ENCODE peak calls at places on chromosomes 7 and 10, in ten cellular contexts. One of them, this sample, is unnamed.

GRCh38 chr7:102456327-102456726 is 8.3 kb downstream of the ALKBH4 start:
- DNase-seq in iPS DF 6.9: no peak
- DNase-seq in HS-27A: no peak
- DNase-seq in AG09309: no peak
- DNase-seq in NCI-H1092: no peak
- DNase-seq in right cardiac atrium: no peak
- DNase-seq in B cell: peak
- DNase-seq in lung: no peak
- DNase-seq in SW480: no peak
- DNase-seq in Kasumi-1: no peak
- DNase-seq in this sample: no peak

GRCh38 chr10:14329609-14330246 is 996 bp downstream of the FRMD4A start:
- DNase-seq in iPS DF 6.9: no peak
- DNase-seq in HS-27A: no peak
- DNase-seq in AG09309: no peak
- DNase-seq in NCI-H1092: no peak
- DNase-seq in right cardiac atrium: no peak
- DNase-seq in B cell: no peak
- DNase-seq in lung: no peak
- DNase-seq in SW480: no peak
- DNase-seq in Kasumi-1: no peak
- DNase-seq in this sample: no peak

GRCh38 chr10:119981826-119982225 is 89.3 kb downstream of the SEC23IP start:
- DNase-seq in iPS DF 6.9: no peak
- DNase-seq in HS-27A: no peak
- DNase-seq in AG09309: no peak
- DNase-seq in NCI-H1092: no peak
- DNase-seq in right cardiac atrium: no peak
- DNase-seq in B cell: no peak
- DNase-seq in lung: no peak
- DNase-seq in SW480: peak
- DNase-seq in Kasumi-1: no peak
- DNase-seq in this sample: no peak

GRCh38 chr10:100106865-100107264 is 25.2 kb upstream of the CPN1 start:
- DNase-seq in iPS DF 6.9: no peak
- DNase-seq in HS-27A: no peak
- DNase-seq in AG09309: no peak
- DNase-seq in NCI-H1092: no peak
- DNase-seq in right cardiac atrium: no peak
- DNase-seq in B cell: no peak
- DNase-seq in lung: no peak
- DNase-seq in SW480: no peak
- DNase-seq in Kasumi-1: no peak
- DNase-seq in this sample: no peak

GRCh38 chr10:121497513-121497912 is 100.7 kb downstream of the FGFR2 start:
- DNase-seq in iPS DF 6.9: no peak
- DNase-seq in HS-27A: no peak
- DNase-seq in AG09309: no peak
- DNase-seq in NCI-H1092: no peak
- DNase-seq in right cardiac atrium: no peak
- DNase-seq in B cell: no peak
- DNase-seq in lung: no peak
- DNase-seq in SW480: no peak
- DNase-seq in Kasumi-1: no peak
- DNase-seq in this sample: no peak

GRCh38 chr7:88200793-88201192 is 19.0 kb downstream of the SRI start:
- DNase-seq in iPS DF 6.9: no peak
- DNase-seq in HS-27A: no peak
- DNase-seq in AG09309: no peak
- DNase-seq in NCI-H1092: peak
- DNase-seq in right cardiac atrium: no peak
- DNase-seq in B cell: no peak
- DNase-seq in lung: no peak
- DNase-seq in SW480: no peak
- DNase-seq in Kasumi-1: no peak
- DNase-seq in this sample: no peak

GRCh38 chr10:85613391-85613790 is 753.2 kb downstream of the GRID1 start:
- DNase-seq in iPS DF 6.9: no peak
- DNase-seq in HS-27A: no peak
- DNase-seq in AG09309: no peak
- DNase-seq in NCI-H1092: no peak
- DNase-seq in right cardiac atrium: no peak
- DNase-seq in B cell: no peak
- DNase-seq in lung: no peak
- DNase-seq in SW480: no peak
- DNase-seq in Kasumi-1: no peak
- DNase-seq in this sample: no peak

GRCh38 chr7:154339169-154339568 is 287.0 kb downstream of the DPP6 start:
- DNase-seq in iPS DF 6.9: no peak
- DNase-seq in HS-27A: no peak
- DNase-seq in AG09309: no peak
- DNase-seq in NCI-H1092: no peak
- DNase-seq in right cardiac atrium: no peak
- DNase-seq in B cell: no peak
- DNase-seq in lung: no peak
- DNase-seq in SW480: no peak
- DNase-seq in Kasumi-1: no peak
- DNase-seq in this sample: no peak

GRCh38 chr7:35702541-35702940 is 7.6 kb upstream of the HERPUD2 start:
- DNase-seq in iPS DF 6.9: no peak
- DNase-seq in HS-27A: no peak
- DNase-seq in AG09309: no peak
- DNase-seq in NCI-H1092: no peak
- DNase-seq in right cardiac atrium: no peak
- DNase-seq in B cell: no peak
- DNase-seq in lung: no peak
- DNase-seq in SW480: no peak
- DNase-seq in Kasumi-1: no peak
- DNase-seq in this sample: no peak

GRCh38 chr7:47482013-47482761 is 99.7 kb downstream of the TNS3 start:
- DNase-seq in iPS DF 6.9: no peak
- DNase-seq in HS-27A: peak
- DNase-seq in AG09309: peak
- DNase-seq in NCI-H1092: no peak
- DNase-seq in right cardiac atrium: peak
- DNase-seq in B cell: no peak
- DNase-seq in lung: peak
- DNase-seq in SW480: peak
- DNase-seq in Kasumi-1: peak
- DNase-seq in this sample: peak

GRCh38 chr7:80834105-80834410 is 84.8 kb downstream of the SEMA3C start:
- DNase-seq in iPS DF 6.9: no peak
- DNase-seq in HS-27A: no peak
- DNase-seq in AG09309: no peak
- DNase-seq in NCI-H1092: no peak
- DNase-seq in right cardiac atrium: no peak
- DNase-seq in B cell: no peak
- DNase-seq in lung: no peak
- DNase-seq in SW480: no peak
- DNase-seq in Kasumi-1: no peak
- DNase-seq in this sample: no peak

GRCh38 chr7:44289341-44290249 is 35.8 kb downstream of the CAMK2B start:
- DNase-seq in iPS DF 6.9: no peak
- DNase-seq in HS-27A: no peak
- DNase-seq in AG09309: no peak
- DNase-seq in NCI-H1092: no peak
- DNase-seq in right cardiac atrium: peak
- DNase-seq in B cell: no peak
- DNase-seq in lung: no peak
- DNase-seq in SW480: no peak
- DNase-seq in Kasumi-1: no peak
- DNase-seq in this sample: no peak

GRCh38 chr7:35849158-35849831 is 48.4 kb downstream of the SEPTIN7 start:
- DNase-seq in iPS DF 6.9: no peak
- DNase-seq in HS-27A: no peak
- DNase-seq in AG09309: no peak
- DNase-seq in NCI-H1092: no peak
- DNase-seq in right cardiac atrium: no peak
- DNase-seq in B cell: no peak
- DNase-seq in lung: no peak
- DNase-seq in SW480: no peak
- DNase-seq in Kasumi-1: no peak
- DNase-seq in this sample: no peak

GRCh38 chr7:93046641-93047040 is 71.1 kb downstream of the SAMD9 start:
- DNase-seq in iPS DF 6.9: no peak
- DNase-seq in HS-27A: no peak
- DNase-seq in AG09309: no peak
- DNase-seq in NCI-H1092: no peak
- DNase-seq in right cardiac atrium: no peak
- DNase-seq in B cell: no peak
- DNase-seq in lung: no peak
- DNase-seq in SW480: peak
- DNase-seq in Kasumi-1: no peak
- DNase-seq in this sample: no peak

GRCh38 chr10:67770537-67770936 is 67.5 kb downstream of the DNAJC12 start:
- DNase-seq in iPS DF 6.9: no peak
- DNase-seq in HS-27A: no peak
- DNase-seq in AG09309: no peak
- DNase-seq in NCI-H1092: no peak
- DNase-seq in right cardiac atrium: no peak
- DNase-seq in B cell: peak
- DNase-seq in lung: no peak
- DNase-seq in SW480: no peak
- DNase-seq in Kasumi-1: no peak
- DNase-seq in this sample: no peak

GRCh38 chr10:119371704-119372663 is 164.6 kb downstream of the GRK5 start:
- DNase-seq in iPS DF 6.9: no peak
- DNase-seq in HS-27A: no peak
- DNase-seq in AG09309: no peak
- DNase-seq in NCI-H1092: no peak
- DNase-seq in right cardiac atrium: no peak
- DNase-seq in B cell: no peak
- DNase-seq in lung: no peak
- DNase-seq in SW480: no peak
- DNase-seq in Kasumi-1: no peak
- DNase-seq in this sample: no peak

This sample was measured in GM04504.